ENCODE peak calls at places on chromosomes 3 and 15, in nine cellular contexts. R is thoracic aorta, V is aorta, F is OCI-LY7, M is neuronal stem cell, A is breast epithelium, U is heart right ventricle, L is PC-9, J is body of pancreas. P is an unnamed sample.

GRCh38 chr3:16028604-16029003 is 145.9 kb upstream of the GALNT15 start:
- DNase-seq in R (no peak), V (no peak), F (no peak), M (no peak), A (no peak), U (no peak), L (no peak), J (no peak), P (no peak)

GRCh38 chr3:157438371-157438735 is 1.7 kb downstream of the PTX3 start:
- DNase-seq in R (no peak), V (no peak), F (no peak), M (peak), A (no peak), U (no peak), L (no peak), J (no peak), P (peak)

GRCh38 chr15:64247906-64248541 is 85.2 kb upstream of the PPIB start:
- DNase-seq in R (no peak), V (no peak), F (no peak), M (peak), A (peak), U (no peak), L (peak), J (peak), P (no peak)

GRCh38 chr15:58521293-58521991 is 89.7 kb downstream of the LIPC start:
- DNase-seq in R (no peak), V (peak), F (no peak), M (no peak), A (peak), U (peak), L (peak), J (peak), P (peak)

GRCh38 chr3:179688847-179689246 is 36.0 kb downstream of the USP13 start:
- DNase-seq in R (no peak), V (no peak), F (no peak), M (no peak), A (no peak), U (no peak), L (no peak), J (no peak), P (no peak)

GRCh38 chr15:69855601-69856000 is 242.1 kb downstream of the TLE3 start:
- DNase-seq in R (no peak), V (no peak), F (no peak), M (no peak), A (no peak), U (no peak), L (no peak), J (no peak), P (no peak)

GRCh38 chr15:54500330-54500729 is 522.1 kb downstream of the UNC13C start:
- DNase-seq in R (no peak), V (no peak), F (no peak), M (no peak), A (no peak), U (no peak), L (no peak), J (no peak), P (no peak)

GRCh38 chr3:32595318-32595717 is 24.7 kb upstream of the DYNC1LI1 start:
- DNase-seq in R (no peak), V (no peak), F (no peak), M (no peak), A (no peak), U (no peak), L (no peak), J (no peak), P (no peak)

GRCh38 chr3:149384911-149385321 is 7.5 kb upstream of the TM4SF1 start:
- DNase-seq in R (no peak), V (no peak), F (no peak), M (no peak), A (no peak), U (no peak), L (peak), J (peak), P (no peak)

GRCh38 chr3:55426486-55426885 is 60.6 kb downstream of the WNT5A start:
- DNase-seq in R (no peak), V (no peak), F (no peak), M (no peak), A (no peak), U (no peak), L (no peak), J (no peak), P (no peak)

GRCh38 chr3:169686874-169687273 is 23.4 kb upstream of the MECOM start:
- DNase-seq in R (no peak), V (no peak), F (no peak), M (no peak), A (no peak), U (no peak), L (no peak), J (no peak), P (no peak)

GRCh38 chr3:124791639-124792111 is 61.4 kb downstream of the UMPS start:
- DNase-seq in R (no peak), V (peak), F (no peak), M (no peak), A (no peak), U (peak), L (no peak), J (no peak), P (no peak)

GRCh38 chr3:105067361-105067760 is 299.3 kb upstream of the ALCAM start:
- DNase-seq in R (no peak), V (no peak), F (no peak), M (no peak), A (no peak), U (no peak), L (no peak), J (no peak), P (no peak)

GRCh38 chr3:69368129-69368741 is 17.7 kb downstream of the FRMD4B start:
- DNase-seq in R (no peak), V (no peak), F (peak), M (no peak), A (no peak), U (no peak), L (no peak), J (no peak), P (no peak)

GRCh38 chr15:40217166-40217785 is 21.6 kb upstream of the PAK6 start:
- DNase-seq in R (no peak), V (no peak), F (peak), M (peak), A (peak), U (peak), L (peak), J (peak), P (no peak)

GRCh38 chr3:196422976-196423781 is 9.0 kb downstream of the UBXN7 start:
- DNase-seq in R (no peak), V (peak), F (no peak), M (no peak), A (peak), U (peak), L (no peak), J (peak), P (peak)

GRCh38 chr3:108416111-108416869 is 94.1 kb downstream of the MYH15 start:
- DNase-seq in R (no peak), V (no peak), F (no peak), M (no peak), A (no peak), U (no peak), L (no peak), J (no peak), P (no peak)

GRCh38 chr3:28664123-28664522 is 315.5 kb upstream of the AZI2 start:
- DNase-seq in R (no peak), V (no peak), F (no peak), M (no peak), A (no peak), U (no peak), L (no peak), J (no peak), P (no peak)

GRCh38 chr3:99674086-99674789 is 35.8 kb downstream of the COL8A1 start:
- DNase-seq in R (no peak), V (no peak), F (no peak), M (no peak), A (peak), U (no peak), L (no peak), J (no peak), P (no peak)

GRCh38 chr3:136196064-136196400 is at the start of gene MSL2:
- DNase-seq in R (no peak), V (no peak), F (no peak), M (no peak), A (no peak), U (no peak), L (no peak), J (no peak), P (no peak)

GRCh38 chr15:80892414-80892813 is 97.2 kb downstream of the MESD start:
- DNase-seq in R (no peak), V (no peak), F (no peak), M (no peak), A (no peak), U (no peak), L (no peak), J (no peak), P (no peak)

GRCh38 chr15:91126080-91126479 is 26.0 kb downstream of the SV2B start:
- DNase-seq in R (no peak), V (no peak), F (no peak), M (no peak), A (no peak), U (no peak), L (no peak), J (no peak), P (no peak)

GRCh38 chr3:179961081-179962078 is 75.4 kb downstream of the PEX5L start:
- DNase-seq in R (no peak), V (no peak), F (peak), M (no peak), A (no peak), U (no peak), L (no peak), J (no peak), P (no peak)

GRCh38 chr3:38627956-38628355 is 21.5 kb downstream of the SCN5A start:
- DNase-seq in R (no peak), V (no peak), F (peak), M (peak), A (no peak), U (no peak), L (no peak), J (no peak), P (no peak)

GRCh38 chr15:57323806-57324589 is 52.3 kb upstream of the CGNL1 start:
- DNase-seq in R (no peak), V (no peak), F (peak), M (no peak), A (peak), U (no peak), L (peak), J (no peak), P (peak)

GRCh38 chr3:121330118-121330517 is 215.7 kb downstream of the POLQ start:
- DNase-seq in R (no peak), V (no peak), F (no peak), M (no peak), A (no peak), U (no peak), L (no peak), J (no peak), P (no peak)

GRCh38 chr15:59303641-59304433 is 68.8 kb downstream of the MYO1E start:
- DNase-seq in R (no peak), V (no peak), F (no peak), M (no peak), A (no peak), U (no peak), L (peak), J (no peak), P (no peak)

DNA sequence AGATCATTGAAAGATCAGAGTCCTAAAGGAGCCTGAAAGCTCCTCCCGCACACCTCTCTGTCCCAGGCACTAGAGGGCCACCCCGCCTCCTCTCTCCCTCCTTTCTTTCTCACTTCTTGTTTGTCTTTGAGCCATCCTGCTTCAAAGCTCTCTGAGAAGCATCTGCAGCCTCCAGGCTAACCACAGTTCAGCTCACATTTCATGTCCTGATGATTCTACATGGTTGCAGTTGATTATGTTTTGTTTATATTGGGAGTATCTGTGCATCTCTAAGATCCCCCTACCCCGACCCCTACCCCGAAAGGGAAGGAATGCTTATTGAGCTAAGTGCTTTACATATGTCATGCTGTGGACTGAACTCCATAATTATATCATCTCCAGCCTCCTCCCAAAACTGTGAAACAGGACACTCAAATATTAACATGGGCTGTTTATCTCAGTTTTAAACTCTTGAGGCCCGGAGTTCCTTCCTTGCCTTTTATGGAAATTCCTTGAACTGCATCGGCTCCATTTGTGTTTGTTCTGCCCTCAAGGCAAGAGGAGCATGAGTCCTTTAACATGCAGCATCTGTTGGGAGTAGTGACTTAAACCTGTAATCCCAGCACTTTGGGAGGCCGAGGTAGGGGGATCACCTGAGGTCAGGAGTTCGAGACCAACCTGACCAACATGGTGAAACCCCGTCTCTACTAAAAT is 30.9 kb downstream of the MGLL start:
- DNase-seq in R (no peak), V (peak), F (peak), M (no peak), A (peak), U (no peak), L (peak), J (no peak), P (no peak)
- H3K27ac ChIP-seq in R (peak), V (no peak), F (no peak), M (no peak), A (peak), U (peak), L (peak), J (no peak), P (no peak)

GRCh38 chr15:83108266-83109219 is 1.1 kb downstream of the TM6SF1 start:
- DNase-seq in R (no peak), V (peak), F (peak), M (no peak), A (peak), U (peak), L (no peak), J (peak), P (peak)
- H3K4me3 ChIP-seq in R (peak), V (peak), F (peak), M (no peak), A (peak), U (no peak), L (no peak), J (no peak), P (peak)

DNA sequence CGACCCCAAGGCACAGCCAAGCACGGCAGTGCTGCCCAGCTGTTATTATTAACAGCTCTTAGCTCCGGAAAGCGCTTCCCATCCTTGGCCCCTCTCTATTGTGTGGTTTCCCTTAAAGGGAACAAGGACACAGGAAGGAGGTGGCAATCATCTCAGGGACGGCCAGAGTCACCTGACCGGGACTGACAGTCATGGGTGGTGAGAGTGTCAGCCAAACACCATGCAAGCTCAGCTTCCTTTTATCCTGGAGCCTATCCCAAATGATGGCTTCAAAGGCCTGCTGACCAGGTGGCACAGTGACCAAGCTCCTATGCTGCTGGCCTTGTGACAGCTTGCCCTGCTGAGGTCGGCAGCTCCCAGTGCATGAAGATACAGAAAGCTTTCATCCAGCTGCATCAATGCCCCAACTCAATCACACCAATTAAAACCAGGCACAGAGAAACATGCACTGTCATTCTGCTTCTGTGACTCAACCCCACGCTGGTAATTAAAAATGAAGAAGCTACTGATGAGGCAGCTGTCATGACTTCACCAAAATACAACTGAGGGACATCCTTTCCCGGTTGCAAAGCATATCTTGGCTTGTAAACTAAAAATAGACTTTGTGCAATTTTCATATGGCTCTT is 34.1 kb downstream of the PCSK6 start:
- DNase-seq in R (no peak), V (peak), F (no peak), M (no peak), A (no peak), U (no peak), L (no peak), J (no peak), P (peak)
- H3K27ac ChIP-seq in R (no peak), V (no peak), F (no peak), M (no peak), A (peak), U (peak), L (no peak), J (no peak), P (no peak)

GRCh38 chr3:12442654-12443501 is 41.4 kb upstream of the TSEN2 start:
- DNase-seq in R (no peak), V (no peak), F (no peak), M (no peak), A (no peak), U (peak), L (peak), J (no peak), P (no peak)

GRCh38 chr3:12446298-12446697 is 38.0 kb upstream of the TSEN2 start:
- DNase-seq in R (no peak), V (no peak), F (no peak), M (no peak), A (no peak), U (no peak), L (no peak), J (no peak), P (no peak)

GRCh38 chr3:12445523-12446240 is 38.6 kb upstream of the TSEN2 start:
- DNase-seq in R (no peak), V (no peak), F (no peak), M (no peak), A (no peak), U (no peak), L (no peak), J (no peak), P (no peak)

GRCh38 chr3:12443781-12444522 is 40.3 kb upstream of the TSEN2 start:
- DNase-seq in R (no peak), V (no peak), F (no peak), M (no peak), A (no peak), U (no peak), L (no peak), J (no peak), P (no peak)

GRCh38 chr3:12444582-12445468 is 39.5 kb upstream of the TSEN2 start:
- DNase-seq in R (no peak), V (no peak), F (no peak), M (no peak), A (no peak), U (no peak), L (peak), J (no peak), P (no peak)
- H3K4me3 ChIP-seq in R (no peak), V (no peak), F (no peak), M (no peak), A (no peak), U (no peak), L (peak), J (no peak), P (no peak)

GRCh38 chr3:50637012-50637411 is 20.1 kb downstream of the MAPKAPK3 start:
- DNase-seq in R (no peak), V (no peak), F (no peak), M (no peak), A (no peak), U (no peak), L (no peak), J (no peak), P (no peak)
- H3K27ac ChIP-seq in R (no peak), V (no peak), F (no peak), M (no peak), A (no peak), U (peak), L (no peak), J (no peak), P (no peak)